ENCODE peak calls at places on chromosomes 2 and 18, in six cellular contexts. A is fibroblast of lung, B is left ventricle myocardium inferior, Z is tibial artery, Q is aorta, T is right lobe of liver. E is an unnamed sample.

GRCh38 chr18:61851940-61852451 is 40.8 kb downstream of the RNF152 start:
- DNase-seq in T (no peak), B (no peak), Z (no peak), Q (no peak), A (peak; percentile 25), E (no peak)

GRCh38 chr2:67650292-67651133 is 253.4 kb downstream of the ETAA1 start:
- DNase-seq in Q (peak; percentile 89), A (peak; percentile 97), B (peak; percentile 82), T (peak; percentile 56), Z (peak; percentile 91), E (peak; percentile 71)

GRCh38 chr2:121705958-121706357 is 30.7 kb downstream of the NIFK start:
- DNase-seq in T (no peak), Q (no peak), A (no peak), Z (no peak), B (no peak), E (no peak)

GRCh38 chr18:49006641-49007136 is 55.9 kb upstream of the SMAD7 start:
- DNase-seq in Q (no peak), A (no peak), T (no peak), Z (no peak), B (no peak), E (no peak)

GRCh38 chr2:234661146-234661545 is 164.3 kb upstream of the ARL4C start:
- DNase-seq in A (no peak), Q (no peak), B (no peak), T (no peak), Z (no peak), E (no peak)

GRCh38 chr2:53173698-53174455 is 593.7 kb upstream of the CHAC2 start:
- DNase-seq in Z (no peak), B (no peak), Q (no peak), T (no peak), A (no peak), E (no peak)

GRCh38 chr2:222683805-222684204 is 12.3 kb downstream of the MOGAT1 start:
- DNase-seq in Z (no peak), B (no peak), Q (no peak), T (no peak), A (no peak), E (no peak)

GRCh38 chr2:237927986-237928385 is 38.8 kb upstream of the UBE2F start:
- DNase-seq in T (no peak), B (no peak), Q (no peak), Z (no peak), A (no peak), E (no peak)

GRCh38 chr2:43611987-43612894 is 16.4 kb upstream of the THADA start:
- DNase-seq in T (no peak), A (peak; percentile 84), B (peak; percentile 53), Q (peak; percentile 84), Z (peak; percentile 76), E (no peak)

GRCh38 chr2:98356729-98357128 is 10.5 kb downstream of the CNGA3 start:
- DNase-seq in T (no peak), B (no peak), Q (no peak), Z (no peak), A (no peak), E (no peak)

GRCh38 chr2:217125004-217125403 is 265.1 kb upstream of the TNP1 start:
- DNase-seq in B (no peak), Z (no peak), Q (no peak), A (no peak), T (no peak), E (no peak)

GRCh38 chr2:208000701-208001395 is 24.5 kb downstream of the PLEKHM3 start:
- DNase-seq in T (no peak), Q (no peak), A (no peak), Z (no peak), B (no peak), E (no peak)

GRCh38 chr2:105401867-105402266 is 3.0 kb upstream of the FHL2 start:
- DNase-seq in Q (no peak), A (no peak), Z (no peak), T (no peak), B (no peak), E (no peak)

GRCh38 chr2:143390185-143390584 is 261.0 kb downstream of the ARHGAP15 start:
- DNase-seq in T (no peak), Q (no peak), Z (no peak), A (no peak), B (no peak), E (no peak)

GRCh38 chr2:143397886-143398614 is 268.8 kb downstream of the ARHGAP15 start:
- DNase-seq in T (no peak), Z (no peak), A (peak; percentile 62), B (no peak), Q (no peak), E (no peak)

GRCh38 chr2:143392358-143392757 is 263.1 kb downstream of the ARHGAP15 start:
- DNase-seq in Q (no peak), A (no peak), T (no peak), B (no peak), Z (no peak), E (no peak)
- H3K4me1 ChIP-seq in Q (no peaks in the 10 kb centered on the region), A (no peaks in the 10 kb centered on the region), T (no peaks in the 10 kb centered on the region), B (no peaks in the 10 kb centered on the region), Z (no peaks in the 10 kb centered on the region), E (no peaks in the 10 kb centered on the region)

DNA sequence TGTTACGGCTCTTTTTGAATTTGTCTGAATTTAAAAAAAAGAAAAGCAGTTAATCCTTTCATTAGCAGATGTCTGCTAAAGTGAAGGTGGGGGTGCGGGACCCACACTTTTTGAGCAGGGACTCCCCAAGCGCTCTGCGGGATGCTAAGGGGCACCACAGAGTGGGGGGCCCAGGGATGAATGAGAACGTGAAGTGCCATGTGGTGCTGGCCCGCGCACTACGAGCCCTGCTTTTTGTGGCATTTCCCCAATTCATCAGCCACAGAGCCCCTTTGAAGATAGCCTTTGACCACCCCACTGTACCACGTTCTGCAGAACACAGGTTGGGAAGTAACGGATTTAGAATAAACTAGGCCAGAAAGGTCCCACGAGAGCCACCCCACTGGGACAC is 28.6 kb downstream of the HS1BP3 start:
- DNase-seq in A (no peak), Z (peak; percentile 53), T (no peak), Q (peak; percentile 54), B (peak; percentile 11), E (peak; percentile 64)
- H3K4me1 ChIP-seq in A (peaks cover 23% of the 10 kb centered on the region), Z (peaks cover 60% of the 10 kb centered on the region), T (peaks cover 20% of the 10 kb centered on the region), Q (no peaks in the 10 kb centered on the region), B (peaks cover 100% of the 10 kb centered on the region), E (peaks cover 11% of the 10 kb centered on the region)

DNA sequence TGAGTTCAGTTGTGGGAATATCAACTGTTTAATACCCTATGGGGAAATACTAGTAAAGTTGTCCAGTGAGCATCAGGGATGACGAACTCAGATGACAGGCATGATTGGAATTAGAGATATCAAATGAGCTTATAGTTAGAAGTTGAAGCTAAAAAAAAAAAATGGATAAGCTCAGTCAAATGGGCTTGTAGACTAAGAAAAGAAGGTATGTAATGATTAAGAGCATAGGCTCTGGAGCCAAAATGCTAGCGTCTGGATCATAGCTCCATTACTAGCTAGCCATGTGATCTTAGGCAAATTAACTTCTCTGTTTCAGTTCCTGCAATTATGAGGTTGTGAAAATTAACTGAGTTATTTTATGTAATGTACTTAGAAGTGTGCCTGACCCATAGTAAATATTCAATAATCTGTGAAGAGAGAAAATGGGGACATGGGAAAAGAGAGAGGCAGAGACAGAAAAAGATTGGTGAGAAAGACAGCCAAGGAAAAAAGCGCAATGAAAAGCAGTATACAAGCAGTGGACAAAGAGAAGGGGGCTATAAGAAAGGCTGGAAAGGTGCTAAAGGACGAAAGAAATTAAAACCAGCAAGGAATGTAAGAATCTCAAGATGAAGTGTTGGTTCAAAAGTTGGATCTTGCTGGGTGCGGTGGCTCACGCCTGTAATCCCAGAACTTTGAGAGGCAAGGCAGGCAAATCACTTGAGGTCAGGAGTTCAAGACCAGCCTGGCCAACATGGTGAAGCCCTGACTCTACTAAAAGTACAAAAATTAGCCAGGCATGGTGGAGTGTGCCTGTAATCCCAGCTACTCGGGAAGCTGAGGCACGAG is 95.6 kb upstream of the SLC39A10 start:
- DNase-seq in B (no peak), T (no peak), Q (no peak), Z (no peak), A (peak; percentile 96), E (no peak)
- H3K4me1 ChIP-seq in B (no peaks in the 10 kb centered on the region), T (peaks cover 2% of the 10 kb centered on the region), Q (no peaks in the 10 kb centered on the region), Z (no peaks in the 10 kb centered on the region), A (peaks cover 16% of the 10 kb centered on the region), E (peaks cover 34% of the 10 kb centered on the region)

GRCh38 chr2:68806511-68807109 is 64.6 kb downstream of the BMP10 start:
- DNase-seq in T (no peak), Z (no peak), Q (no peak), B (no peak), A (peak; percentile 89), E (peak; percentile 45)

GRCh38 chr2:68805025-68805424 is 66.2 kb downstream of the BMP10 start:
- DNase-seq in T (no peak), Q (no peak), B (no peak), Z (no peak), A (no peak), E (no peak)

GRCh38 chr2:68809324-68810240 is 61.6 kb downstream of the BMP10 start:
- DNase-seq in A (no peak), B (no peak), Q (no peak), T (no peak), Z (no peak), E (no peak)

GRCh38 chr2:68811364-68811763 is 59.8 kb downstream of the BMP10 start:
- DNase-seq in A (peak; percentile 23), Q (peak; percentile 91), T (no peak), B (peak; percentile 42), Z (peak; percentile 77), E (no peak)

DNA sequence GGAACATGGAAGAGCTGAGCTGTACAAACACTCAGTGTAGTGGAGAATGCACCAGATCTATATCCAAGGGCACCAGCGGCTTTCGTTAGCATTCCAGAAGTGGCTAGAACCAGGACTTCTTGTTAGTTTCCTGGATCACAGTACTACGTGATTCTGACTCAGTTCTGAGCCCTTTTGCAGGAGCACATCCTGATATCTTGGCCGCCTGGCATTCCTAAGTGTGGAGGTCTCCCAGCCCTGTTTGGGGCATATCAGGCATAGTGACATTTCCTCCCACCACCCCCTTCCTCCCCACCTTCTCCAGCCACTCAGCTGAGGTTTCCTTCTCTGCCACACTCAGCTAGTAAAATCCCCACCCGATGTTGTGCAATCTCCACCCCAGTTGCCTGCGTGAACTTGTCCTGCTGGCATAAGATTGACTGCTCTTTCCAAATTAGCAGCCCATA is 63.4 kb downstream of the BMP10 start:
- DNase-seq in B (no peak), Z (peak; percentile 74), T (no peak), A (peak; percentile 58), Q (no peak), E (peak; percentile 67)
- H3K4me1 ChIP-seq in B (peaks cover 20% of the 10 kb centered on the region), Z (peaks cover 33% of the 10 kb centered on the region), T (no peaks in the 10 kb centered on the region), A (peaks cover 2% of the 10 kb centered on the region), Q (no peaks in the 10 kb centered on the region), E (peaks cover 70% of the 10 kb centered on the region)

DNA sequence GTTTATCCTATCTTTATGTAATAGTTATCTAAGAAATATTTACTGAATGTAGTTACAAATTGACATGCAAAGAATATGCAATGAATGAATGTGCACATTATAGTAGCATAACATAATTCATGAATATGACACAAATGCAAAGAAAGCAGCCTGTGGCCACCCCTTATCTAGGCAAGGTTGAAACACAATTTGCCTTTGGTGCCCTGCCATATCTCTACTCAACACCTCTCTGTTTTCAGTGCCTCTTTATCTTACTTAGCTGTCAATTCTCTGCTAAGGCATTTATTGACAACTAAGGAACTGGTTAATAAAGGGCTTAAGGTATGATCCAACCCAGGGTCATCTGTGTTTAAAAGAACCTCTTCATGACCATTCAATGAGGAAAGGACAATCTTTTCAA is 18.9 kb downstream of the REV1 start:
- DNase-seq in T (no peak), Q (no peak), Z (no peak), B (no peak), A (no peak), E (no peak)
- H3K4me1 ChIP-seq in T (peaks cover 28% of the 10 kb centered on the region), Q (no peaks in the 10 kb centered on the region), Z (peaks cover 48% of the 10 kb centered on the region), B (peaks cover 95% of the 10 kb centered on the region), A (peaks cover 4% of the 10 kb centered on the region), E (peaks cover 26% of the 10 kb centered on the region)

GRCh38 chr2:25797607-25798488 is 80.4 kb downstream of the ASXL2 start:
- DNase-seq in Z (no peak), Q (no peak), B (no peak), A (no peak), T (no peak), E (no peak)
- H3K4me1 ChIP-seq in Z (no peaks in the 10 kb centered on the region), Q (no peaks in the 10 kb centered on the region), B (peaks cover 17% of the 10 kb centered on the region), A (no peaks in the 10 kb centered on the region), T (peaks cover 42% of the 10 kb centered on the region), E (peaks cover 3% of the 10 kb centered on the region)